ENCODE peak calls at places on chromosomes 4 and X, in six cellular contexts. T, A, B, U, G and P are unnamed samples.

GRCh38 chrX:113157496-113157895 is 316.9 kb upstream of the AMOT start:
- DNase-seq in T (no peak), A (no peak), B (no peak), U (no peak), G (no peak), P (no peak)

GRCh38 chr4:101818362-101818761 is 27.8 kb downstream of the BANK1 start:
- DNase-seq in T (no peak), A (no peak), B (no peak), U (no peak), G (no peak), P (no peak)

GRCh38 chr4:83358410-83358809 is 23.8 kb upstream of the HPSE start:
- DNase-seq in T (no peak), A (no peak), B (peak), U (no peak), G (no peak), P (no peak)

GRCh38 chrX:427812-428725 is 41.4 kb upstream of the PPP2R3B start:
- DNase-seq in T (no peak), A (peak), B (peak), U (no peak), G (peak), P (no peak)

GRCh38 chr4:119039779-119040178 is 95.9 kb upstream of the MYOZ2 start:
- DNase-seq in T (no peak), A (peak), B (no peak), U (no peak), G (no peak), P (no peak)

GRCh38 chrX:22135994-22136684 is 104.0 kb downstream of the PHEX start:
- DNase-seq in T (peak), A (peak), B (peak), U (no peak), G (peak), P (peak)

GRCh38 chr4:169675825-169676224 is 55.4 kb downstream of the CLCN3 start:
- DNase-seq in T (no peak), A (no peak), B (no peak), U (no peak), G (no peak), P (no peak)

GRCh38 chr4:38424171-38424871 is 239.7 kb upstream of the KLF3 start:
- DNase-seq in T (no peak), A (no peak), B (no peak), U (no peak), G (no peak), P (no peak)

GRCh38 chrX:14344172-14344940 is 185.0 kb upstream of the GLRA2 start:
- DNase-seq in T (no peak), A (no peak), B (no peak), U (no peak), G (no peak), P (no peak)

GRCh38 chr4:92334716-92335350 is 31.1 kb downstream of the GRID2 start:
- DNase-seq in T (no peak), A (no peak), B (no peak), U (no peak), G (no peak), P (no peak)

GRCh38 chrX:133947022-133947421 is 38.4 kb downstream of the GPC3 start:
- DNase-seq in T (no peak), A (no peak), B (no peak), U (no peak), G (no peak), P (no peak)

GRCh38 chr4:78864405-78865024 is 74.7 kb downstream of the PAQR3 start:
- DNase-seq in T (peak), A (peak), B (peak), U (no peak), G (peak), P (peak)

GRCh38 chrX:130179170-130179569 is 7.4 kb downstream of the RAB33A start:
- DNase-seq in T (peak), A (no peak), B (no peak), U (no peak), G (no peak), P (no peak)

GRCh38 chrX:130176354-130176776 is 4.6 kb downstream of the RAB33A start:
- DNase-seq in T (no peak), A (peak), B (no peak), U (no peak), G (peak), P (peak)

GRCh38 chrX:130176942-130177341 is 5.2 kb downstream of the RAB33A start:
- DNase-seq in T (no peak), A (no peak), B (no peak), U (no peak), G (no peak), P (no peak)

GRCh38 chrX:130184168-130184567 is 12.4 kb downstream of the RAB33A start:
- DNase-seq in T (no peak), A (no peak), B (no peak), U (no peak), G (no peak), P (no peak)

DNA sequence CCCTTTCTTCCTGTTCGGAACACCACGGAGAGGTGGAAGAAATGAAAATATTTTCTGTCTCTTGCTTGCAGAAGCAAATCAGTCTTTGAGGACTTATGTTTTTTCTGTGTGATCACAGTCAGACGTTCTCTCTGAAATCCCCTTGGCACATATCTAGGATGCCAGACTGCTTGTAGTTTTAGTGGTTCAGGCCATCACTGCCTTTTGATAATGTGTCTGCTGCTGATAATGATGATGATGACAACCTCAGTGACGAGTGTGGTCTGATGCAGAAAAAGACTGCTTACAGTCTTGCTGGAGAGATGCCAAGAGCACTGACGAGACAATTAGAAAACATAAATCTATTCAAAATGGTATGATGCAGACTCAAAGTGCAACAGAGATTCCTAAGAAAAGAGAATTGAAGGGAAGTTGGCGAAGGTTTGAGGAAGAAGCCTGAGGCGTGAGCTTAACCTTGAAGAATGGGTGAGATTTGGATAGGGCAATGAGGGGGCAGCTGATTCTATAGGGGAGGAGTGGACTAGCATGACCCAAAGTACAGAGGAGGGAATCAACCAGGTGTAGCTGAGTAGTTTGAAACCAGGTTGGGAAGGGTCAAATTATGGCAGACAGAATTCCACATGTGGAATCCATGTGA is 7.9 kb downstream of the RAB33A start:
- DNase-seq in T (peak), A (no peak), B (no peak), U (no peak), G (no peak), P (no peak)
- H3K4me3 ChIP-seq in T (no peak), A (no peak), B (no peak), U (no peak), G (no peak), P (no peak)

GRCh38 chrX:43881410-43882293 is 598 bp downstream of the MAOB start:
- DNase-seq in T (no peak), A (no peak), B (no peak), U (peak), G (no peak), P (no peak)
- H3K4me3 ChIP-seq in T (no peak), A (no peak), B (no peak), U (no peak), G (no peak), P (no peak)

GRCh38 chrX:3549442-3549875 is 164.0 kb downstream of the PRKX start:
- DNase-seq in T (no peak), A (no peak), B (peak), U (peak), G (no peak), P (no peak)

GRCh38 chrX:3550160-3550765 is 163.2 kb downstream of the PRKX start:
- DNase-seq in T (peak), A (no peak), B (peak), U (no peak), G (no peak), P (peak)

GRCh38 chrX:3545901-3546300 is 167.5 kb downstream of the PRKX start:
- DNase-seq in T (no peak), A (no peak), B (no peak), U (no peak), G (no peak), P (no peak)

GRCh38 chrX:3550871-3551270 is 162.6 kb downstream of the PRKX start:
- DNase-seq in T (no peak), A (no peak), B (no peak), U (no peak), G (no peak), P (no peak)

DNA sequence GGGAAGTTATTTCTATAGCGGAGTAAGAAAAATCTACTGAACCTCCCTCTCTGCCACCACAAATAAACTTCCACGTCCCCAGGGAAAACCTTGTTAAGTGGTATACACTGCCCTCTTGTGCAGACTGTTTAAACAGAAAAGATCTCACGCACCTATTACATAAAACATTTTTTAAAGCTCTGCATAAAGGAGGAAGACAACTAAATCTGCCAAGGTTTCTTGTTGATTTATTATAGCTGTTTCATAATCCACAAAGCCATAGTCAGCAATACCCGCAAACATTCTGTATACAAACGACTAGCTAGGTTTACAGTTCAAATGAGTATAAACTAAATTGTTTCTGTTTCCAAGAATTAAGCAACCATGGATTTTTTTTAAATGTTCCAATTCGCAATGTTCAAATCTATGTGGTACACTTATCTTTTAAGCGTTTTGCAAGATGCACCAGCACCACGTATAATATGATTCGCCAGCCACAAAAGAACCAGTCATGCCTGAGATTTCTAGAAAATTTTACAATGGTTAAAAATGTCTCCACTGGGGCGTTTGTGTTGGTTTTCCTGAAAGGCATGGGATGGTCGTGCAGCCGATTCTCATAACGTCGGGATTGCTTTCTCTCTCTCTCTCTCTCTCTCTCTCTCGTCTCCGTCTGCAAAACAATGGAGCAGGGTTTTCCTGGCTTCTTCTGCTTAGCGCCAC is 164.6 kb downstream of the PRKX start:
- DNase-seq in T (no peak), A (peak), B (peak), U (no peak), G (no peak), P (no peak)
- H3K4me3 ChIP-seq in T (no peak), A (no peak), B (peak), U (no peak), G (no peak), P (no peak)

GRCh38 chrX:154980330-154981115 is 42.0 kb downstream of the F8 start:
- DNase-seq in T (peak), A (peak), B (peak), U (peak), G (peak), P (peak)

GRCh38 chrX:154986826-154987575 is 35.5 kb downstream of the F8 start:
- DNase-seq in T (no peak), A (peak), B (no peak), U (no peak), G (no peak), P (peak)

GRCh38 chrX:154979671-154980070 is 42.9 kb downstream of the F8 start:
- DNase-seq in T (no peak), A (no peak), B (no peak), U (no peak), G (no peak), P (no peak)

GRCh38 chrX:154981116-154981411 is 41.5 kb downstream of the F8 start:
- DNase-seq in T (no peak), A (no peak), B (no peak), U (no peak), G (no peak), P (no peak)
- H3K4me3 ChIP-seq in T (no peak), A (peak), B (peak), U (no peak), G (peak), P (no peak)

DNA sequence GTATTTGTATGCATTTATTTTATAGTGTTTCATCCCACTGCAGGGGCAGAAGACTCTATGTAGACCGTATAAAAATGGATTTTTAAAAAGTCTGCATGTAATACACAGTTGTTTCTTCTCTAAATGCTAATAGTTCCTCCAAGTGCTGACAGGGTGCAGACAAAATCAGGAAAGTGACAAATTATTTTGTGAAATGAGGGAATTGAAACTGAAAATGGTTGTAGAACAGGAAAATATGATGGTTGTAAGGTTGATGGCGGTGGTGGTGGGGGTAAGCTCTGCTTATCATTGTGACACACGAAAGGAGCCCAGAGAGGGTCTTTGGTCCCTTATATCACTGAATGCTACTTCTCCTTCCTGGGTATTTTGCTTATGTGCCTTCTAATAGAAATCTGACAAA is 4.3 kb downstream of the IL15 start:
- DNase-seq in T (no peak), A (no peak), B (no peak), U (no peak), G (no peak), P (no peak)
- H3K4me3 ChIP-seq in T (no peak), A (no peak), B (peak), U (no peak), G (no peak), P (no peak)

GRCh38 chr4:117375101-117375500 is 289.7 kb upstream of the TRAM1L1 start:
- DNase-seq in T (no peak), A (no peak), B (no peak), U (no peak), G (no peak), P (no peak)

GRCh38 chr4:117376700-117377099 is 291.3 kb upstream of the TRAM1L1 start:
- DNase-seq in T (no peak), A (no peak), B (no peak), U (no peak), G (no peak), P (no peak)

GRCh38 chr4:117370944-117371665 is 285.7 kb upstream of the TRAM1L1 start:
- DNase-seq in T (no peak), A (no peak), B (no peak), U (no peak), G (no peak), P (no peak)
- H3K4me3 ChIP-seq in T (no peak), A (no peak), B (no peak), U (no peak), G (no peak), P (no peak)

DNA sequence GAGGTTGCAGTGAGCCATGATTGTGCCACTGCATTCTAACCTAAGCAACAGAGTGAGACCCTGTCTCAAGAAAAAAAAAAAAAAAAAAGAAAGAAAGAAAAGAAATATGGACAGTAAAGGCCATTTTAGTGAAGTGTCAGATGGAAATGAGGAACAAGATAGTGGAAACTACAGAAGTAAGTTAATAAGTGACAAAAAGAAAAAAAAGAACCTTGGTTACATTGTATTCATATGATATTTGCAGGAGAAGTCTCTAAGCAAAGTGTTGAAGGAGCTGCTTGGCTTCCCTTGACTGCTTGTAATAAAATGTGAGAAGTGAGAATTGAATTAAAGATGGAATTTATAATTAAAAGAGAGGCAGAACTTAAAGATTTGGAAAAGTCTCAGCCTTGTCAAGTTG is 73.2 kb downstream of the HOPX start:
- DNase-seq in T (no peak), A (no peak), B (no peak), U (no peak), G (no peak), P (no peak)
- H3K4me3 ChIP-seq in T (no peak), A (no peak), B (no peak), U (no peak), G (no peak), P (no peak)

GRCh38 chr4:41992967-41993857 is 2.9 kb downstream of the SLC30A9 start:
- DNase-seq in T (no peak), A (no peak), B (no peak), U (no peak), G (no peak), P (no peak)
- H3K4me3 ChIP-seq in T (no peak), A (no peak), B (no peak), U (no peak), G (no peak), P (no peak)

GRCh38 chr4:12244949-12245348 is 816.3 kb upstream of the HS3ST1 start:
- DNase-seq in T (no peak), A (no peak), B (no peak), U (no peak), G (no peak), P (no peak)

GRCh38 chr4:12242354-12242753 is 813.7 kb upstream of the HS3ST1 start:
- DNase-seq in T (no peak), A (no peak), B (no peak), U (no peak), G (no peak), P (no peak)

GRCh38 chr4:12239897-12240636 is 811.4 kb upstream of the HS3ST1 start:
- DNase-seq in T (no peak), A (no peak), B (no peak), U (no peak), G (no peak), P (no peak)
- H3K4me3 ChIP-seq in T (no peak), A (no peak), B (no peak), U (no peak), G (no peak), P (no peak)

GRCh38 chr4:155582971-155583437 is 83.6 kb upstream of the GUCY1A1 start:
- DNase-seq in T (no peak), A (no peak), B (no peak), U (no peak), G (no peak), P (no peak)
- H3K4me3 ChIP-seq in T (no peak), A (no peak), B (no peak), U (no peak), G (no peak), P (no peak)